ENCODE peak calls at places on chromosomes 12 and 14, in seven cellular contexts. D is WERI-Rb-1; W is progenitor cell of endocrine pancreas; I is activated CD4-positive, alpha-beta T cell treated with anti-CD3 and anti-CD28 coated beads, Interleukin-2, amount 50 U/mL, for 48 hours; L is Ammon's horn; J is left ventricle myocardium superior; M is activated gamma-delta T cell. A is an unnamed sample.

GRCh38 chr12:48826209-48826855 is 8.0 kb downstream of the CACNB3 start:
- DNase-seq in W (no peak), M (no peak), L (no peak), J (no peak), D (no peak), I (no peak), A (no peak)

GRCh38 chr14:98195256-98195655 is 1076.7 kb downstream of the BCL11B start:
- DNase-seq in W (no peak), I (no peak), J (no peak), D (no peak), L (no peak), M (no peak), A (no peak)

GRCh38 chr12:58888131-58888783 is 32.0 kb downstream of the LRIG3 start:
- DNase-seq in I (no peak), L (peak), D (peak), M (no peak), J (peak), W (no peak), A (no peak)

GRCh38 chr12:181921-182320 is 32.0 kb downstream of the SLC6A12 start:
- DNase-seq in J (no peak), W (no peak), D (no peak), M (no peak), L (no peak), I (no peak), A (no peak)

GRCh38 chr12:53098354-53098981 is 1.0 kb downstream of the IGFBP6 start:
- DNase-seq in L (peak), M (no peak), W (no peak), I (peak), J (no peak), D (no peak), A (no peak)

GRCh38 chr12:118189761-118190181 is 53.8 kb downstream of the PEBP1 start:
- DNase-seq in J (peak), L (peak), W (no peak), I (no peak), M (no peak), D (peak), A (peak)

GRCh38 chr12:57899010-57899662 is 42.2 kb upstream of the ATP23 start:
- DNase-seq in W (no peak), L (no peak), J (peak), I (peak), D (no peak), M (peak), A (peak)

GRCh38 chr14:100711493-100711892 is 15.2 kb upstream of the DLK1 start:
- DNase-seq in L (no peak), M (no peak), W (no peak), D (peak), J (peak), I (no peak), A (no peak)

GRCh38 chr12:57027805-57028153 is 11.4 kb upstream of the TAC3 start:
- DNase-seq in I (no peak), L (no peak), J (no peak), M (no peak), W (no peak), D (no peak), A (no peak)

GRCh38 chr12:120866143-120866542 is 38.0 kb downstream of the SPPL3 start:
- DNase-seq in I (no peak), W (no peak), D (no peak), M (no peak), J (no peak), L (no peak), A (no peak)

GRCh38 chr14:78010688-78011087 is 159.5 kb upstream of the NRXN3 start:
- DNase-seq in M (no peak), L (no peak), I (no peak), J (no peak), W (no peak), D (no peak), A (no peak)

GRCh38 chr12:124399622-124400021 is 104.7 kb downstream of the RFLNA start:
- DNase-seq in M (no peak), I (peak), D (peak), W (no peak), J (peak), L (no peak), A (no peak)

GRCh38 chr12:27822076-27822712 is 42.2 kb upstream of the MANSC4 start:
- DNase-seq in M (no peak), W (no peak), L (no peak), D (no peak), I (peak), J (no peak), A (no peak)

GRCh38 chr12:8033153-8034044 is 883 bp downstream of the FOXJ2 start:
- DNase-seq in I (peak), L (peak), D (peak), M (no peak), W (no peak), J (peak), A (no peak)

GRCh38 chr12:113766880-113767878 is 198.9 kb downstream of the RBM19 start:
- DNase-seq in I (no peak), W (no peak), L (no peak), J (no peak), D (no peak), M (no peak), A (no peak)

GRCh38 chr14:38207830-38208815 is at the start of gene SSTR1:
- DNase-seq in I (peak), J (peak), L (peak), W (peak), M (no peak), D (peak), A (no peak)

A was measured in upper lobe of left lung.